ENCODE peak calls at places on chromosome 22, in five cellular contexts. R is GM19239; G is mammary epithelial cell; J is stromal cell of bone marrow; L is activated CD4-positive, alpha-beta T cell treated with anti-CD3 and anti-CD28 coated beads, Interleukin-2, amount 50 U/mL, for 1 hour. K is an unnamed sample.

GRCh38 chr22:44845191-44845590 is 92.8 kb downstream of the ARHGAP8 start:
- DNase-seq in R (no peak), G (no peak), J (no peak), L (no peak), K (no peak)

GRCh38 chr22:37167981-37168647 is 18.4 kb upstream of the IL2RB start:
- DNase-seq in R (no peak), G (no peak), J (no peak), L (no peak), K (no peak)

GRCh38 chr22:31477329-31477728 is 12.3 kb downstream of the EIF4ENIF1 start:
- DNase-seq in R (peak; percentile 53), G (no peak), J (no peak), L (no peak), K (no peak)

GRCh38 chr22:45977003-45977395 is at the start of gene WNT7B:
- DNase-seq in R (no peak), G (peak; percentile 78), J (no peak), L (no peak), K (no peak)

GRCh38 chr22:45318168-45318557 is 8.4 kb downstream of the FAM118A start:
- DNase-seq in R (peak; percentile 72), G (peak; percentile 79), J (peak; percentile 79), L (peak; percentile 84), K (no peak)

GRCh38 chr22:41501209-41501608 is 32.3 kb downstream of the ACO2 start:
- DNase-seq in R (peak; percentile 49), G (no peak), J (no peak), L (no peak), K (no peak)

GRCh38 chr22:33447733-33448132 is 389.6 kb upstream of the SYN3 start:
- DNase-seq in R (no peak), G (no peak), J (no peak), L (no peak), K (no peak)

GRCh38 chr22:26590525-26590858 is 560 bp upstream of the TPST2 start:
- DNase-seq in R (no peak), G (no peak), J (no peak), L (no peak), K (no peak)

GRCh38 chr22:50320671-50321325 is 6.0 kb downstream of the DENND6B start:
- DNase-seq in R (no peak), G (no peak), J (no peak), L (no peak), K (no peak)

GRCh38 chr22:47625013-47625385 is 862.5 kb downstream of the TBC1D22A start:
- DNase-seq in R (no peak), G (no peak), J (no peak), L (no peak), K (no peak)

GRCh38 chr22:43345761-43346261 is 2.6 kb upstream of the SCUBE1 start:
- DNase-seq in R (peak; percentile 33), G (no peak), J (no peak), L (no peak), K (no peak)

GRCh38 chr22:39920134-39920743 is 19.4 kb downstream of the GRAP2 start:
- DNase-seq in R (no peak), G (no peak), J (no peak), L (peak; percentile 51), K (no peak)

GRCh38 chr22:50621491-50621880 is 6.5 kb downstream of the ARSA start:
- DNase-seq in R (no peak), G (peak; percentile 35), J (no peak), L (peak; percentile 29), K (no peak)

GRCh38 chr22:35971418-35972119 is 57.1 kb downstream of the RBFOX2 start:
- DNase-seq in R (no peak), G (no peak), J (peak; percentile 85), L (no peak), K (no peak)

GRCh38 chr22:48755332-48755949 is 1072.2 kb downstream of the BRD1 start:
- DNase-seq in R (no peak), G (no peak), J (no peak), L (no peak), K (peak; percentile 61)